ENCODE peak calls at places on chromosomes 7 and 10, in seven cellular contexts. C is heart left ventricle; R is epithelial cell of esophagus; S is activated CD4-positive, alpha-beta T cell treated with anti-CD3 and anti-CD28 coated beads, Interleukin-2, amount 10 ng/mL, durations not matched to agents 7 days and 5 days; B is SK-N-DZ; H is stimulated activated CD4-positive, alpha-beta T cell treated with anti-CD3 and anti-CD28 coated beads, Interleukin-15, amount 100 ng/mL, for 1 hour; A is neural progenitor cell. T is an unnamed sample.

GRCh38 chr10:98916751-98917150 is 318.9 kb downstream of the HPSE2 start:
- DNase-seq in A (no peak), S (no peak), C (no peak), R (no peak), B (no peak), H (no peak), T (no peak)

GRCh38 chr10:77857272-77857671 is 69.3 kb downstream of the DLG5 start:
- DNase-seq in A (no peak), C (no peak), B (no peak), H (no peak), R (peak), S (no peak), T (no peak)

GRCh38 chr10:3538291-3538849 is 246.6 kb downstream of the KLF6 start:
- DNase-seq in R (peak), H (no peak), C (no peak), B (no peak), A (no peak), S (no peak), T (no peak)

GRCh38 chr7:101559586-101559985 is 69.5 kb downstream of the MYL10 start:
- DNase-seq in R (no peak), B (no peak), A (no peak), S (no peak), C (no peak), H (no peak), T (no peak)

GRCh38 chr7:43906327-43907010 is at the start of gene URGCP:
- DNase-seq in A (peak), H (peak), C (peak), R (peak), S (peak), B (peak), T (peak)

GRCh38 chr7:134892002-134892693 is 94.2 kb upstream of the AGBL3 start:
- DNase-seq in B (no peak), C (no peak), S (no peak), R (no peak), A (peak), H (no peak), T (no peak)

GRCh38 chr10:113616244-113617074 is 47.4 kb downstream of the NRAP start:
- DNase-seq in S (no peak), H (no peak), R (peak), A (peak), C (no peak), B (no peak), T (no peak)

GRCh38 chr10:11472158-11472753 is 139.2 kb downstream of the USP6NL start:
- DNase-seq in B (peak), S (peak), A (peak), R (peak), C (peak), H (peak), T (peak)

GRCh38 chr7:134710854-134711624 is 64.4 kb downstream of the BPGM start:
- DNase-seq in A (no peak), R (peak), H (peak), S (peak), B (no peak), C (no peak), T (no peak)

GRCh38 chr7:123096434-123096833 is 100.9 kb upstream of the TAS2R16 start:
- DNase-seq in H (no peak), R (peak), C (no peak), S (no peak), B (no peak), A (no peak), T (no peak)

GRCh38 chr7:95509199-95509598 is 23.5 kb downstream of the ASB4 start:
- DNase-seq in A (peak), S (peak), C (no peak), H (no peak), R (peak), B (peak), T (peak)

GRCh38 chr7:75946207-75946855 is 31.4 kb downstream of the POR start:
- DNase-seq in C (no peak), R (no peak), S (no peak), H (no peak), A (no peak), B (no peak), T (no peak)